ENCODE peak calls at places on chromosome 17, in four cellular contexts. One of them, this sample, is unnamed.

GRCh38 chr17:2542456-2542855 is 30.8 kb upstream of the METTL16 start:
- DNase-seq in H54: no peak
- DNase-seq in adrenal gland: peak; percentile 63
- DNase-seq in lower leg skin: no peak
- DNase-seq in this sample: no peak

GRCh38 chr17:32870969-32871368 is 6.0 kb downstream of the MYO1D start:
- DNase-seq in H54: no peak
- DNase-seq in adrenal gland: peak; percentile 27
- DNase-seq in lower leg skin: no peak
- DNase-seq in this sample: no peak

GRCh38 chr17:19338031-19338990 is 24.2 kb downstream of the B9D1 start:
- DNase-seq in lower leg skin: peak; percentile 85
- DNase-seq in adrenal gland: peak; percentile 61
- DNase-seq in H54: no peak
- DNase-seq in this sample: peak; percentile 79

GRCh38 chr17:63685578-63685977 is 14.3 kb downstream of the LIMD2 start:
- DNase-seq in lower leg skin: no peak
- DNase-seq in adrenal gland: no peak
- DNase-seq in H54: no peak
- DNase-seq in this sample: no peak

GRCh38 chr17:33292184-33292980 is 713 bp downstream of the ASIC2 start:
- DNase-seq in H54: no peak
- DNase-seq in adrenal gland: no peak
- DNase-seq in lower leg skin: no peak
- DNase-seq in this sample: no peak

GRCh38 chr17:32746698-32747097 is 130.2 kb downstream of the MYO1D start:
- DNase-seq in adrenal gland: no peak
- DNase-seq in lower leg skin: no peak
- DNase-seq in H54: no peak
- DNase-seq in this sample: no peak

GRCh38 chr17:41338961-41339485 is 11.6 kb downstream of the KRT33A start:
- DNase-seq in adrenal gland: no peak
- DNase-seq in H54: no peak
- DNase-seq in lower leg skin: no peak
- DNase-seq in this sample: no peak

GRCh38 chr17:55152236-55152635 is 112.5 kb upstream of the HLF start:
- DNase-seq in adrenal gland: no peak
- DNase-seq in lower leg skin: no peak
- DNase-seq in H54: no peak
- DNase-seq in this sample: no peak

GRCh38 chr17:67372751-67373150 is 4.3 kb upstream of the PITPNC1 start:
- DNase-seq in lower leg skin: no peak
- DNase-seq in H54: no peak
- DNase-seq in adrenal gland: no peak
- DNase-seq in this sample: no peak

GRCh38 chr17:3221850-3222249 is 14.4 kb downstream of the OR1A1 start:
- DNase-seq in lower leg skin: no peak
- DNase-seq in adrenal gland: no peak
- DNase-seq in H54: no peak
- DNase-seq in this sample: no peak

GRCh38 chr17:27473190-27473747 is 17.0 kb downstream of the KSR1 start:
- DNase-seq in lower leg skin: no peak
- DNase-seq in H54: no peak
- DNase-seq in adrenal gland: no peak
- DNase-seq in this sample: peak; percentile 73

GRCh38 chr17:29127840-29128239 is 52.4 kb downstream of the MYO18A start:
- DNase-seq in adrenal gland: no peak
- DNase-seq in H54: no peak
- DNase-seq in lower leg skin: no peak
- DNase-seq in this sample: no peak

GRCh38 chr17:79659376-79659775 is 48.5 kb upstream of the RBFOX3 start:
- DNase-seq in H54: no peak
- DNase-seq in adrenal gland: no peak
- DNase-seq in lower leg skin: peak; percentile 49
- DNase-seq in this sample: no peak

GRCh38 chr17:50778988-50779387 is 11.7 kb upstream of the ANKRD40CL start:
- DNase-seq in lower leg skin: no peak
- DNase-seq in adrenal gland: no peak
- DNase-seq in H54: no peak
- DNase-seq in this sample: no peak

GRCh38 chr17:80901319-80901718 is 90.3 kb upstream of the CHMP6 start:
- DNase-seq in H54: no peak
- DNase-seq in adrenal gland: no peak
- DNase-seq in lower leg skin: no peak
- DNase-seq in this sample: no peak

GRCh38 chr17:34760931-34761500 is 181.6 kb downstream of the TMEM132E start:
- DNase-seq in H54: no peak
- DNase-seq in adrenal gland: no peak
- DNase-seq in lower leg skin: peak; percentile 76
- DNase-seq in this sample: no peak

GRCh38 chr17:17783121-17783824 is 53.5 kb downstream of the SREBF1 start:
- DNase-seq in lower leg skin: no peak
- DNase-seq in adrenal gland: peak; percentile 78
- DNase-seq in H54: no peak
- DNase-seq in this sample: peak; percentile 54

GRCh38 chr17:26765860-26766709 is 527.8 kb upstream of the WSB1 start:
- DNase-seq in H54: no peak
- DNase-seq in adrenal gland: no peak
- DNase-seq in lower leg skin: no peak
- DNase-seq in this sample: no peak

GRCh38 chr17:11290814-11291213 is 49.8 kb downstream of the SHISA6 start:
- DNase-seq in adrenal gland: no peak
- DNase-seq in lower leg skin: peak; percentile 36
- DNase-seq in H54: no peak
- DNase-seq in this sample: no peak

GRCh38 chr17:32875904-32876413 is 965 bp downstream of the MYO1D start:
- DNase-seq in adrenal gland: no peak
- DNase-seq in H54: no peak
- DNase-seq in lower leg skin: no peak
- DNase-seq in this sample: peak; percentile 47

GRCh38 chr17:39143552-39144093 is 7.8 kb downstream of the PLXDC1 start:
- DNase-seq in lower leg skin: peak; percentile 89
- DNase-seq in adrenal gland: no peak
- DNase-seq in H54: no peak
- DNase-seq in this sample: no peak

GRCh38 chr17:80855968-80856862 is 135.4 kb upstream of the CHMP6 start:
- DNase-seq in lower leg skin: no peak
- DNase-seq in adrenal gland: peak; percentile 92
- DNase-seq in H54: peak; percentile 93
- DNase-seq in this sample: peak; percentile 76

DNA sequence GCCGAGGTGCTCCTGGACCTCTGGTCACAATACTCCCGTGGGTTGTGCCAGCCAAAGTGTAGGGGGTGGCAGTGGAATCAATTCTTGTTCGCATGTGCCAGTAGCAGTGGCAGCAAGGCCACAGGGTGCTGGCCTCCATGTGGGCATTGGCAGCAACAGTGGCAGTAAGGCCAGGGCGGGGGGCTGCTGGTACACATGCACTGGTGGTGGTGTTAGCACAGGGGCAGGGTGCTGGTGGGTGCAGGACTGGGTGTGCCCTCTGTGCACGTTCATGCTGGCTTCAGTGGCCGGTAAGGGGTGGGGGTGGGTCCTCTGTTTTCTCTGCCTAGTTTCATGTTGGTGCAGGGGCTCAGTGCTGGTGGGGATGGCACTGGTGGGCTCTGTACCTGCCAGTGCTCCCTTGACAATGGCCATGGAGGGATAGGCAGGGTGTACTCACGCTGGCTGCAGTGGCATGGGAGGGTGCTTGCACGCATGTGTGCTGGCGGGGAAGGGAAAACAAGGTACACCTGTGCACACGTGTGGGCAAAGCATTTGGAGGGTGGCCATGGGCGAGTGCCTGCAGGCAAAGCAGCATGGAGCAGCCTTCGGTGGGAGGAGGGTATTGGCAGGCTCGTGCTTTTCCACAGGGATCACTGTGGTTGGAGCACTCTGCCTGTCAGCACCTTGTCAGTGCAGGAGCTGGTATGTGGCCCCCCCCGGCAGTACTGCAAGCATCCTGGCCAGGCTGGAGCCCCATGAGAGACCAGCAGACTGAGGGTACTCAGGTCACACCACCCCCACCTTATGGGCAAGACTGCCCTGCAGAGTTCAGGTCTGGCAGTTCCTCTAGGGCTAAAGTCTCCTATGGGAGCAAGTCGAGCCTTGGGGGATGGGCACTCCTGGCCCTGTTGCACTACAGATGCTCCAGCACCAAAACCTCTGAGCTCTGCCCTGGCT is 35.8 kb downstream of the NF1 start:
- DNase-seq in adrenal gland: no peak
- DNase-seq in H54: no peak
- DNase-seq in lower leg skin: no peak
- DNase-seq in this sample: no peak
- TF ChIP-seq POLR2A in adrenal gland: no peak
- TF ChIP-seq POLR2A in H54: no peak
- TF ChIP-seq POLR2A in lower leg skin: no peak
- TF ChIP-seq POLR2A in this sample: no peak

GRCh38 chr17:78174332-78174869 is 6.0 kb downstream of the SYNGR2 start:
- DNase-seq in lower leg skin: peak; percentile 94
- DNase-seq in adrenal gland: peak; percentile 82
- DNase-seq in H54: no peak
- DNase-seq in this sample: no peak
- TF ChIP-seq POLR2A in lower leg skin: no peak
- TF ChIP-seq POLR2A in adrenal gland: peak; percentile 13
- TF ChIP-seq POLR2A in H54: no peak
- TF ChIP-seq POLR2A in this sample: no peak

DNA sequence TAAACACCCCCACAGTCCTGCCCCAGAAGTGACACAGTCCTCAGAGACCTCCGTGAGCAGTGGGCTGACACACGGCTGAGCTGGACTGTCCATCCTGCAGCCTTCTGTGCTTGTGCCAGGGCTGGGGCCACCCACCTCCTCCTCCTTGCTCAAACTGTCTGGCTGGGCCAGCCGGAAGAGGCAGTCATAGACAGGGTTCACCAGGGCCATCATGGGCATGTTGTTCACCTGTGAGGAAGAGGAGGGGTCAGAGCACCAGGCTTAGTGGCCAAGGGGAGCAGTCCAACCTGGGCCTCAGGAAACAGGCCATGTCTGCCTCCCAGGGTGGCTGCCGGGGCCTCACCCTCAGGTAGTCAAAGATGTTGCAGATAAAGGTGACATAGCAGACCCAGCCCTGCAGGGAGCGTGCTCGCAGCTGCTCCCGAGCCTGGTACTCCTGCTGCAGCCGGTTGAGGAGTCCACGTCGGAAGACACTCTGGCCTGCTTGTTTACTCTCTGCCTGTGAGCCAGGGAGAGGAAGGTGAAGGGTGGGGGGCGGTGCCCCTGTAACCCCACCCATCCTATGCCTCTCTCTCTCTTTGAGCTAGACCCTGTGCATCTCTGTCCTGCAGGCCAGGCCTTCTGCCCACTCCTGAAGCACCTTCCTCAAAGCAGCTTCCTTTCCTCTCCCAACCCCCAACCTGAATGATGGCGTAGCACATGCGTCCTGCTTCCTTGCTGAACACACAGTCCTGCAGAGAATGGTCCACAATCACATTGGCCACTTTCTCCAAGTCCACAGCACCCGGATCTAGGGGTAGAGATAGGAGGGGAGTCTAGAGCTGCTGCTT is 3.4 kb downstream of the MIF4GD start:
- DNase-seq in lower leg skin: no peak
- DNase-seq in adrenal gland: no peak
- DNase-seq in H54: no peak
- DNase-seq in this sample: no peak
- TF ChIP-seq POLR2A in lower leg skin: no peak
- TF ChIP-seq POLR2A in adrenal gland: no peak
- TF ChIP-seq POLR2A in H54: no peak
- TF ChIP-seq POLR2A in this sample: no peak

GRCh38 chr17:82228278-82228841 is 482 bp upstream of the SLC16A3 start:
- DNase-seq in H54: no peak
- DNase-seq in lower leg skin: peak; percentile 89
- DNase-seq in adrenal gland: no peak
- DNase-seq in this sample: peak; percentile 46
- TF ChIP-seq POLR2A in H54: no peak
- TF ChIP-seq POLR2A in lower leg skin: no peak
- TF ChIP-seq POLR2A in adrenal gland: no peak
- TF ChIP-seq POLR2A in this sample: peak; percentile 31

GRCh38 chr17:75516255-75516618 is at the start of gene TSEN54:
- DNase-seq in lower leg skin: peak; percentile 99
- DNase-seq in adrenal gland: peak; percentile 94
- DNase-seq in H54: peak; percentile 99
- DNase-seq in this sample: peak; percentile 92
- TF ChIP-seq POLR2A in lower leg skin: no peak
- TF ChIP-seq POLR2A in adrenal gland: no peak
- TF ChIP-seq POLR2A in H54: peak; percentile 73
- TF ChIP-seq POLR2A in this sample: no peak

GRCh38 chr17:82881292-82881823 is 41.5 kb upstream of the ZNF750 start:
- DNase-seq in lower leg skin: no peak
- DNase-seq in adrenal gland: no peak
- DNase-seq in H54: no peak
- DNase-seq in this sample: no peak

GRCh38 chr17:82883461-82884031 is 43.7 kb upstream of the ZNF750 start:
- DNase-seq in H54: no peak
- DNase-seq in lower leg skin: peak; percentile 84
- DNase-seq in adrenal gland: no peak
- DNase-seq in this sample: no peak

GRCh38 chr17:82881900-82882714 is 42.3 kb upstream of the ZNF750 start:
- DNase-seq in lower leg skin: peak; percentile 96
- DNase-seq in H54: no peak
- DNase-seq in adrenal gland: peak; percentile 56
- DNase-seq in this sample: peak; percentile 31

GRCh38 chr17:82884341-82884871 is 44.6 kb upstream of the ZNF750 start:
- DNase-seq in H54: no peak
- DNase-seq in lower leg skin: no peak
- DNase-seq in adrenal gland: no peak
- DNase-seq in this sample: no peak

DNA sequence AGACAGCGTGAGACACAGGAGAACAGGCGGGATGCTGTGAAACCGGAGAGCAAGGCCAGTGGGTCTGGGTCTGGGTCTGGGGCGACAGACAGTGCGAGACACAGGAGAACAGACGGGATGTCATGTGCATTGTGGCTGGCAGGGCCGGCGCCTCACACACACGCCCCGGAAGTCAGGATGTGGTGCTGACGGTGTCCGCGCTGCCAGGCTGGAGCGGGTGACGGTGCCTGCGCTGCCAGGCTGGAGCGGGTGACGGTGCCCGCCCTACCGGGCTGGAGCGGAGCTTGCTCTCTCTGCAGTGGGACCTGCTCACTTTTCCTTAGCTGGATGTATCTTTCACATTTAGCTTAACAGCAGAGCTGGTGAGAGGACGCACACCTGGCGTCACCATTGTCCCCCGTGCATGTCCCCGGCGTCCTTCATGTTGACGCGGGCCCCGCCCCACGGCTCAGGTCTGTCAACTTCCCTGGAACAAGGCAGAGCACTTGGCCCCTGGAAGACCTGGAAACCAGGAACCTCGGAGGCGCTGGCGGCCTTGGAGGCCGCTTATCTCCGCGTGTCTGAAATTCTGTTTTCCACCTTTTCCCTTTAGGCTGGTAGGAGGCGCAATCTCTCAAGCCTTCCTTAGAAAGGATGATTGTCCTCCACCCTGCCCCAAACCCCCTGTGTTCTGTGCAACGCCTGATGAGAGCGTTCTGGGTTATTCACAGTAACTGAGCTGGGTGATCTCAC is 43.1 kb upstream of the ZNF750 start:
- DNase-seq in H54: no peak
- DNase-seq in lower leg skin: peak; percentile 91
- DNase-seq in adrenal gland: no peak
- DNase-seq in this sample: no peak
- TF ChIP-seq POLR2A in H54: no peak
- TF ChIP-seq POLR2A in lower leg skin: no peak
- TF ChIP-seq POLR2A in adrenal gland: no peak
- TF ChIP-seq POLR2A in this sample: no peak